ENCODE peak calls at places on chromosomes 5 and 9, in five cellular contexts. V is tibial artery, W is lower lobe of right lung, M is suprapubic skin, B is neural progenitor cell. O is an unnamed sample.

GRCh38 chr9:83449981-83450380 is 88.2 kb downstream of the FRMD3 start:
- DNase-seq in V (no peak), W (no peak), M (no peak), B (no peak), O (no peak)

GRCh38 chr5:74272831-74273545 is 367.5 kb downstream of the ENC1 start:
- DNase-seq in V (no peak), W (no peak), M (no peak), B (no peak), O (no peak)

GRCh38 chr5:148421661-148422060 is 37.9 kb downstream of the FBXO38 start:
- DNase-seq in V (no peak), W (no peak), M (no peak), B (no peak), O (no peak)

GRCh38 chr5:34037829-34038228 is 5.2 kb downstream of the C1QTNF3 start:
- DNase-seq in V (no peak), W (no peak), M (no peak), B (no peak), O (no peak)

GRCh38 chr5:22699319-22699718 is 153.8 kb downstream of the CDH12 start:
- DNase-seq in V (no peak), W (no peak), M (no peak), B (no peak), O (no peak)

GRCh38 chr9:124029617-124030016 is 18.0 kb downstream of the LHX2 start:
- DNase-seq in V (no peak), W (no peak), M (no peak), B (no peak), O (no peak)

GRCh38 chr5:151651997-151652645 is 34.6 kb downstream of the SPARC start:
- DNase-seq in V (peak; percentile 90), W (peak; percentile 76), M (peak; percentile 86), B (peak; percentile 92), O (peak; percentile 75)

GRCh38 chr5:141199359-141200235 is at the start of gene PCDHB11:
- DNase-seq in V (no peak), W (no peak), M (no peak), B (peak; percentile 53), O (no peak)

GRCh38 chr5:8491254-8491653 is 622.3 kb downstream of the MTRR start:
- DNase-seq in V (no peak), W (no peak), M (no peak), B (no peak), O (no peak)

GRCh38 chr9:93650448-93650847 is 74.1 kb downstream of the PHF2 start:
- DNase-seq in V (peak; percentile 50), W (peak; percentile 39), M (peak; percentile 60), B (no peak), O (no peak)

GRCh38 chr9:98536542-98537173 is 172.1 kb downstream of the GABBR2 start:
- DNase-seq in V (no peak), W (no peak), M (no peak), B (peak; percentile 31), O (no peak)

GRCh38 chr9:88355166-88355565 is 33.1 kb upstream of the SPIN1 start:
- DNase-seq in V (peak; percentile 1), W (no peak), M (no peak), B (no peak), O (no peak)

GRCh38 chr5:133314086-133314485 is 262.3 kb downstream of the HSPA4 start:
- DNase-seq in V (no peak), W (no peak), M (no peak), B (no peak), O (no peak)

GRCh38 chr5:99686538-99686937 is 757.7 kb upstream of the CHD1 start:
- DNase-seq in V (no peak), W (no peak), M (no peak), B (no peak), O (no peak)

GRCh38 chr9:93891050-93891449 is 64.1 kb downstream of the BARX1 start:
- DNase-seq in V (no peak), W (no peak), M (no peak), B (no peak), O (no peak)

GRCh38 chr5:110413856-110414255 is 312.6 kb downstream of the TMEM232 start:
- DNase-seq in V (no peak), W (no peak), M (no peak), B (no peak), O (no peak)

GRCh38 chr9:120018550-120018949 is 561.4 kb downstream of the CDK5RAP2 start:
- DNase-seq in V (no peak), W (no peak), M (no peak), B (no peak), O (no peak)

GRCh38 chr5:21165344-21165743 is 1177.3 kb upstream of the CDH18 start:
- DNase-seq in V (no peak), W (no peak), M (no peak), B (no peak), O (no peak)

GRCh38 chr5:115375922-115376321 is 79.5 kb upstream of the CCDC112 start:
- DNase-seq in V (no peak), W (peak; percentile 52), M (no peak), B (no peak), O (no peak)

GRCh38 chr9:113658565-113658935 is 195.0 kb downstream of the RGS3 start:
- DNase-seq in V (no peak), W (no peak), M (peak; percentile 53), B (no peak), O (no peak)

GRCh38 chr9:96071245-96072124 is 196.0 kb downstream of the ERCC6L2 start:
- DNase-seq in V (no peak), W (no peak), M (no peak), B (peak; percentile 67), O (no peak)

GRCh38 chr9:90870646-90871326 is 69.2 kb downstream of the SYK start:
- DNase-seq in V (no peak), W (no peak), M (no peak), B (peak; percentile 55), O (no peak)

GRCh38 chr5:167721926-167722440 is 569.5 kb upstream of the WWC1 start:
- DNase-seq in V (no peak), W (no peak), M (no peak), B (no peak), O (no peak)

GRCh38 chr5:134992148-134992547 is 24.4 kb downstream of the CATSPER3 start:
- DNase-seq in V (no peak), W (no peak), M (no peak), B (no peak), O (no peak)

GRCh38 chr9:101307041-101307440 is 77.8 kb downstream of the BAAT start:
- DNase-seq in V (no peak), W (no peak), M (no peak), B (no peak), O (no peak)

GRCh38 chr5:140133514-140134167 is 7.9 kb downstream of the IGIP start:
- DNase-seq in V (no peak), W (no peak), M (no peak), B (no peak), O (no peak)

DNA sequence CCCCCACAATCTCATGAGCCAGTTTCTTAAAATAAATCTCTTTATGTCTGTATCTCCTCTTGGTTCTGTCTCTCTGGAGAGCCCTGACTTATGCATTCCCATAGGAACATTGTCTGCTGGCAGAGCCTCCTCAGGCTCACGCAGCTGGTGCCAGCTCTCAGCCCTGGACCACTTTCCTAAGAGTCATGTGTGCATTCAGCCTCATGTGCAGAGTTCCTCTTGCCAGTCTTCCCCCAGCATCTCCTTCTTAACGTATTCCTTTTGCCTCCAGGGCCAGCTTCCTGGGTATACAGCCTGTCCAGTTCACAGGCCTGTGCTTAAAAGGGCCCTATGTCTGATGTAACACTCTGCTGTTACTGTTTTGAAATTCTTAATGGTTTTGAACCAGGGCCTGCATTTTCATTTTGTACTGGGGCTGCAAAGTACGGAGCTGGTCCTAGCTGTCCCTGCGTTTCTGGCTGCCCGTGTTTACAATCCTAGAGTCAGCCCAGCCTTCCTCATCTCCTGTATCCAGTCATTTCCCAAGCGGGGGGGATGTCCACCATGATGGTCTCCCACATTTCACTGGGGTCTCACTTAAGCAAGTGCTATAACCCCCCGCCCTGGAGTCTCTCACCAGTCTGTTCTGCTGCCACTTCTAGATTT is 18.1 kb downstream of the ANKRD33B start:
- DNase-seq in V (no peak), W (no peak), M (no peak), B (no peak), O (no peak)
- H3K4me1 ChIP-seq in V (no peaks in the 10 kb centered on the region), W (peaks cover 13% of the 10 kb centered on the region), M (peaks cover 30% of the 10 kb centered on the region), B (no peaks in the 10 kb centered on the region), O (peaks cover 6% of the 10 kb centered on the region)

GRCh38 chr9:108476574-108476973 is 379.2 kb downstream of the ACTL7B start:
- DNase-seq in V (no peak), W (no peak), M (no peak), B (no peak), O (no peak)

GRCh38 chr9:108475813-108476212 is 380.0 kb downstream of the ACTL7B start:
- DNase-seq in V (no peak), W (no peak), M (no peak), B (no peak), O (no peak)

GRCh38 chr9:108473209-108474112 is 382.3 kb downstream of the ACTL7B start:
- DNase-seq in V (peak; percentile 74), W (no peak), M (peak; percentile 64), B (no peak), O (no peak)

GRCh38 chr9:108477538-108478006 is 378.2 kb downstream of the ACTL7B start:
- DNase-seq in V (no peak), W (no peak), M (no peak), B (no peak), O (no peak)

DNA sequence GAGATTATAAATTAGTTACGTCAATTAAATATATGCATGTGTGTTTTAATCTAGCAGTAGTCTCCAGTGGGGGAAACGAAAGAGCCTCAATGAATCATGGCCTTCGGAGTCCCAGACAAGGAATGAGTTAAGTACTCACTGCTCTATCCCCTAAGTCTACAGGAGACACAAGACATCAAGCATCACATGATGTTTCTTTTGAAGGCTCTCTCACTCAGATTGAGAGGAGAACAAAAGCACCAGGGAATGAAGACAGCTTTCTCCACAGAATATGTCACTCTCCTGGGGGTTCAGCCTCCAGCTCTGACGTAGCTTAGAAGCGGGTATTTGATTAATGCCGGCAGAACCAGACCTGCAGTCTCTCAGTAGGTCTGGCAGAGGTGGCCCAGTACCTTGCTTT is 381.4 kb downstream of the ACTL7B start:
- DNase-seq in V (no peak), W (no peak), M (no peak), B (peak; percentile 2), O (no peak)
- H3K4me1 ChIP-seq in V (no peaks in the 10 kb centered on the region), W (no peaks in the 10 kb centered on the region), M (peaks cover 45% of the 10 kb centered on the region), B (peaks cover 18% of the 10 kb centered on the region), O (no peaks in the 10 kb centered on the region)

DNA sequence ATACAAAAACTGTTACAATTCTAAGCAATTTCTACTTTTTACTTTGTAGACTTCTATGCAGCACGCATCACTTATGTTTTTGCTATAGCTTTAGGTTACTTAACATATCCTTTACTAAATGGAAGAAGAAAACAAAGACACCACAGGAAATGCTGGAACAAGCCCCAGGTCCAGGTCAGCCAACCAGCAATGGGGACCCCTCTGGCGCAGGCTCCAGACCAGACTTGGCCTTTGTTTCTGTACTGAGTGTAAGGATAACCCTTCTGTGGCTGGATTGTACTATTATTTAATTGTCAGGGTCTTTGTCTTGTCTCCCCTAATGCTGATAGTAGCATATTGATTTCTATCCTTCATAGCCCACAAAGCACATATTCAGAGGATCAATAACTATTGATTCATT is 4.2 kb downstream of the SEMA4D start:
- DNase-seq in V (no peak), W (no peak), M (no peak), B (peak; percentile 34), O (no peak)
- H3K4me1 ChIP-seq in V (no peaks in the 10 kb centered on the region), W (peaks cover 37% of the 10 kb centered on the region), M (peaks cover 28% of the 10 kb centered on the region), B (peaks cover 36% of the 10 kb centered on the region), O (peaks cover 34% of the 10 kb centered on the region)

DNA sequence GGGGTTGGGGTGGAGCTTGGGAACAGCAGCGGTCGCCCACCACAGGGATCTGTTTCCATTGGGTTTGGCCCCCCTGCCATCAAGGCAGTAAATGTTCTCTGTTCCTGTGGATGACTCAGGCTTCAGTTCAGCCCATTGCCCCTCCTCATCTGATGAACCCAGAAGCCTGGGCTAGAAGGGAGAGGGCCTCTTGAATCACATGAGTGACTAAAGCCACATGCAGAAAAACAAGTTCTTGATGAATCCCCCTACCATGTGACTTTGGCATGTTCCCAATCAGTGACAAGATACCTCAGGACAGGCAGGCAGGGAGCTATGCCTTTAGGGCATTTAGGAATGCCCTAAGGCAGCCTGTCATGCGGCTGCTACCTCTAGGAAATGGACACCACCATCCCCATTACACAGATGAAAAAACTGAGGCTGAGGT is 2.5 kb downstream of the SH3PXD2B start:
- DNase-seq in V (peak; percentile 85), W (no peak), M (peak; percentile 88), B (no peak), O (peak; percentile 47)
- H3K4me1 ChIP-seq in V (peaks cover 2% of the 10 kb centered on the region), W (peaks cover 55% of the 10 kb centered on the region), M (peaks cover 74% of the 10 kb centered on the region), B (peaks cover 24% of the 10 kb centered on the region), O (peaks cover 22% of the 10 kb centered on the region)

O was measured in upper lobe of left lung.